ENCODE peak calls at places on chromosomes 6 and 20, in five cellular contexts. One of them, this sample, is unnamed.

GRCh38 chr6:2542858-2543218 is 207.9 kb downstream of the MYLK4 start:
- DNase-seq in GM23248: peak; percentile 30
- DNase-seq in PC-3: peak; percentile 54
- DNase-seq in MM.1S: peak; percentile 97
- DNase-seq in HCT116: no peak
- DNase-seq in this sample: peak; percentile 77

GRCh38 chr20:62404761-62405107 is 2.4 kb downstream of the CABLES2 start:
- DNase-seq in GM23248: no peak
- DNase-seq in PC-3: no peak
- DNase-seq in MM.1S: no peak
- DNase-seq in HCT116: no peak
- DNase-seq in this sample: no peak

GRCh38 chr6:7691675-7692452 is 34.0 kb upstream of the BMP6 start:
- DNase-seq in GM23248: peak; percentile 88
- DNase-seq in PC-3: peak; percentile 91
- DNase-seq in MM.1S: no peak
- DNase-seq in HCT116: peak; percentile 71
- DNase-seq in this sample: peak; percentile 76

GRCh38 chr20:18224968-18225568 is 63.3 kb upstream of the ZNF133 start:
- DNase-seq in GM23248: peak; percentile 87
- DNase-seq in PC-3: peak; percentile 82
- DNase-seq in MM.1S: no peak
- DNase-seq in HCT116: peak; percentile 12
- DNase-seq in this sample: peak; percentile 61

GRCh38 chr6:147087641-147088040 is 116.6 kb upstream of the STXBP5 start:
- DNase-seq in GM23248: no peak
- DNase-seq in PC-3: no peak
- DNase-seq in MM.1S: no peak
- DNase-seq in HCT116: no peak
- DNase-seq in this sample: no peak

GRCh38 chr20:32443386-32443974 is 85.3 kb downstream of the ASXL1 start:
- DNase-seq in GM23248: no peak
- DNase-seq in PC-3: no peak
- DNase-seq in MM.1S: no peak
- DNase-seq in HCT116: no peak
- DNase-seq in this sample: peak; percentile 26

GRCh38 chr6:140225587-140226438 is 851.4 kb upstream of the CITED2 start:
- DNase-seq in GM23248: peak; percentile 58
- DNase-seq in PC-3: peak; percentile 11
- DNase-seq in MM.1S: no peak
- DNase-seq in HCT116: no peak
- DNase-seq in this sample: no peak

GRCh38 chr6:44051516-44051915 is 75.7 kb downstream of the MRPL14 start:
- DNase-seq in GM23248: peak; percentile 87
- DNase-seq in PC-3: peak; percentile 76
- DNase-seq in MM.1S: no peak
- DNase-seq in HCT116: no peak
- DNase-seq in this sample: peak; percentile 64

GRCh38 chr6:142918339-142919042 is 26.5 kb downstream of the HIVEP2 start:
- DNase-seq in GM23248: no peak
- DNase-seq in PC-3: no peak
- DNase-seq in MM.1S: no peak
- DNase-seq in HCT116: no peak
- DNase-seq in this sample: no peak

GRCh38 chr20:10551732-10552724 is 116.9 kb downstream of the SLX4IP start:
- DNase-seq in GM23248: no peak
- DNase-seq in PC-3: no peak
- DNase-seq in MM.1S: no peak
- DNase-seq in HCT116: no peak
- DNase-seq in this sample: no peak

GRCh38 chr6:30074331-30075093 is 1.1 kb downstream of the RNF39 start:
- DNase-seq in GM23248: peak; percentile 26
- DNase-seq in PC-3: peak; percentile 8
- DNase-seq in MM.1S: no peak
- DNase-seq in HCT116: no peak
- DNase-seq in this sample: peak; percentile 51

GRCh38 chr6:139308284-139308916 is 16.6 kb upstream of the TXLNB start:
- DNase-seq in GM23248: peak; percentile 37
- DNase-seq in PC-3: peak; percentile 13
- DNase-seq in MM.1S: no peak
- DNase-seq in HCT116: no peak
- DNase-seq in this sample: no peak

GRCh38 chr6:4884646-4885427 is 108.6 kb downstream of the CDYL start:
- DNase-seq in GM23248: no peak
- DNase-seq in PC-3: no peak
- DNase-seq in MM.1S: no peak
- DNase-seq in HCT116: no peak
- DNase-seq in this sample: no peak

GRCh38 chr6:36141091-36141490 is 10.8 kb downstream of the MAPK13 start:
- DNase-seq in GM23248: no peak
- DNase-seq in PC-3: no peak
- DNase-seq in MM.1S: no peak
- DNase-seq in HCT116: no peak
- DNase-seq in this sample: no peak

GRCh38 chr6:26475823-26476729 is 18.3 kb downstream of the BTN2A1 start:
- DNase-seq in GM23248: peak; percentile 53
- DNase-seq in PC-3: peak; percentile 59
- DNase-seq in MM.1S: no peak
- DNase-seq in HCT116: no peak
- DNase-seq in this sample: no peak

GRCh38 chr20:40207618-40208017 is 481.4 kb downstream of the MAFB start:
- DNase-seq in GM23248: no peak
- DNase-seq in PC-3: no peak
- DNase-seq in MM.1S: no peak
- DNase-seq in HCT116: no peak
- DNase-seq in this sample: no peak

GRCh38 chr6:137709424-137710281 is 157.4 kb upstream of the TNFAIP3 start:
- DNase-seq in GM23248: peak; percentile 83
- DNase-seq in PC-3: peak; percentile 89
- DNase-seq in MM.1S: no peak
- DNase-seq in HCT116: no peak
- DNase-seq in this sample: no peak

GRCh38 chr6:122491915-122492537 is 20.4 kb upstream of the SERINC1 start:
- DNase-seq in GM23248: peak; percentile 81
- DNase-seq in PC-3: peak; percentile 80
- DNase-seq in MM.1S: peak; percentile 71
- DNase-seq in HCT116: peak; percentile 62
- DNase-seq in this sample: peak; percentile 73

GRCh38 chr20:60851826-60852704 is 400.0 kb upstream of the CDH4 start:
- DNase-seq in GM23248: no peak
- DNase-seq in PC-3: no peak
- DNase-seq in MM.1S: peak; percentile 37
- DNase-seq in HCT116: no peak
- DNase-seq in this sample: peak; percentile 51

GRCh38 chr6:131061041-131061770 is 1.8 kb downstream of the EPB41L2 start:
- DNase-seq in GM23248: peak; percentile 63
- DNase-seq in PC-3: peak; percentile 26
- DNase-seq in MM.1S: no peak
- DNase-seq in HCT116: no peak
- DNase-seq in this sample: peak; percentile 11

GRCh38 chr6:134564705-134565104 is 246.8 kb upstream of the SGK1 start:
- DNase-seq in GM23248: no peak
- DNase-seq in PC-3: no peak
- DNase-seq in MM.1S: no peak
- DNase-seq in HCT116: no peak
- DNase-seq in this sample: no peak

GRCh38 chr6:6351626-6352025 is 31.2 kb upstream of the F13A1 start:
- DNase-seq in GM23248: no peak
- DNase-seq in PC-3: peak; percentile 25
- DNase-seq in MM.1S: no peak
- DNase-seq in HCT116: no peak
- DNase-seq in this sample: no peak

GRCh38 chr6:93403390-93403789 is 16.0 kb downstream of the EPHA7 start:
- DNase-seq in GM23248: no peak
- DNase-seq in PC-3: no peak
- DNase-seq in MM.1S: no peak
- DNase-seq in HCT116: no peak
- DNase-seq in this sample: no peak

GRCh38 chr20:38730989-38731737 is 6.9 kb downstream of the SLC32A1 start:
- DNase-seq in GM23248: peak; percentile 55
- DNase-seq in PC-3: peak; percentile 66
- DNase-seq in MM.1S: peak; percentile 77
- DNase-seq in HCT116: peak; percentile 73
- DNase-seq in this sample: peak; percentile 73

GRCh38 chr20:40090236-40090635 is 598.8 kb downstream of the MAFB start:
- DNase-seq in GM23248: peak; percentile 30
- DNase-seq in PC-3: no peak
- DNase-seq in MM.1S: no peak
- DNase-seq in HCT116: no peak
- DNase-seq in this sample: no peak

GRCh38 chr6:743320-744096 is 50.6 kb upstream of the EXOC2 start:
- DNase-seq in GM23248: no peak
- DNase-seq in PC-3: no peak
- DNase-seq in MM.1S: no peak
- DNase-seq in HCT116: no peak
- DNase-seq in this sample: no peak

GRCh38 chr6:56145616-56146015 is 101.8 kb downstream of the COL21A1 start:
- DNase-seq in GM23248: peak; percentile 28
- DNase-seq in PC-3: no peak
- DNase-seq in MM.1S: no peak
- DNase-seq in HCT116: no peak
- DNase-seq in this sample: no peak

GRCh38 chr20:47541355-47541922 is 39.8 kb downstream of the NCOA3 start:
- DNase-seq in GM23248: no peak
- DNase-seq in PC-3: no peak
- DNase-seq in MM.1S: no peak
- DNase-seq in HCT116: no peak
- DNase-seq in this sample: no peak

GRCh38 chr20:34070079-34070439 is 42.0 kb downstream of the EIF2S2 start:
- DNase-seq in GM23248: no peak
- DNase-seq in PC-3: no peak
- DNase-seq in MM.1S: no peak
- DNase-seq in HCT116: no peak
- DNase-seq in this sample: no peak

GRCh38 chr20:34074101-34074760 is 37.8 kb downstream of the EIF2S2 start:
- DNase-seq in GM23248: peak; percentile 68
- DNase-seq in PC-3: peak; percentile 40
- DNase-seq in MM.1S: no peak
- DNase-seq in HCT116: no peak
- DNase-seq in this sample: no peak

GRCh38 chr20:34072076-34072475 is 40.0 kb downstream of the EIF2S2 start:
- DNase-seq in GM23248: no peak
- DNase-seq in PC-3: no peak
- DNase-seq in MM.1S: no peak
- DNase-seq in HCT116: no peak
- DNase-seq in this sample: no peak

GRCh38 chr20:34075647-34076046 is 36.4 kb downstream of the EIF2S2 start:
- DNase-seq in GM23248: no peak
- DNase-seq in PC-3: no peak
- DNase-seq in MM.1S: no peak
- DNase-seq in HCT116: no peak
- DNase-seq in this sample: no peak

GRCh38 chr20:34072778-34073177 is 39.3 kb downstream of the EIF2S2 start:
- DNase-seq in GM23248: no peak
- DNase-seq in PC-3: no peak
- DNase-seq in MM.1S: no peak
- DNase-seq in HCT116: no peak
- DNase-seq in this sample: no peak
- H4K20me1 ChIP-seq in GM23248: no peaks in the 10 kb centered on the region
- H4K20me1 ChIP-seq in PC-3: peaks cover 18% of the 10 kb centered on the region
- H4K20me1 ChIP-seq in MM.1S: peaks cover 13% of the 10 kb centered on the region
- H4K20me1 ChIP-seq in HCT116: peaks cover 3% of the 10 kb centered on the region
- H4K20me1 ChIP-seq in this sample: peaks cover 47% of the 10 kb centered on the region

GRCh38 chr6:88499436-88499835 is 333.3 kb upstream of the CNR1 start:
- DNase-seq in GM23248: no peak
- DNase-seq in PC-3: no peak
- DNase-seq in MM.1S: no peak
- DNase-seq in HCT116: no peak
- DNase-seq in this sample: no peak
- TF ChIP-seq EZH2phosphoT487 in GM23248: no peak
- TF ChIP-seq EZH2phosphoT487 in PC-3: no peak
- TF ChIP-seq EZH2phosphoT487 in MM.1S: no peak
- TF ChIP-seq EZH2phosphoT487 in HCT116: no peak
- TF ChIP-seq EZH2phosphoT487 in this sample: no peak

GRCh38 chr20:51600950-51601349 is 58.4 kb upstream of the NFATC2 start:
- DNase-seq in GM23248: no peak
- DNase-seq in PC-3: no peak
- DNase-seq in MM.1S: no peak
- DNase-seq in HCT116: no peak
- DNase-seq in this sample: no peak

GRCh38 chr20:51602131-51602530 is 59.6 kb upstream of the NFATC2 start:
- DNase-seq in GM23248: no peak
- DNase-seq in PC-3: no peak
- DNase-seq in MM.1S: no peak
- DNase-seq in HCT116: no peak
- DNase-seq in this sample: no peak

GRCh38 chr20:51607170-51607569 is 64.7 kb upstream of the NFATC2 start:
- DNase-seq in GM23248: no peak
- DNase-seq in PC-3: no peak
- DNase-seq in MM.1S: no peak
- DNase-seq in HCT116: no peak
- DNase-seq in this sample: no peak

GRCh38 chr20:51608060-51608459 is 65.5 kb upstream of the NFATC2 start:
- DNase-seq in GM23248: no peak
- DNase-seq in PC-3: no peak
- DNase-seq in MM.1S: no peak
- DNase-seq in HCT116: no peak
- DNase-seq in this sample: no peak

DNA sequence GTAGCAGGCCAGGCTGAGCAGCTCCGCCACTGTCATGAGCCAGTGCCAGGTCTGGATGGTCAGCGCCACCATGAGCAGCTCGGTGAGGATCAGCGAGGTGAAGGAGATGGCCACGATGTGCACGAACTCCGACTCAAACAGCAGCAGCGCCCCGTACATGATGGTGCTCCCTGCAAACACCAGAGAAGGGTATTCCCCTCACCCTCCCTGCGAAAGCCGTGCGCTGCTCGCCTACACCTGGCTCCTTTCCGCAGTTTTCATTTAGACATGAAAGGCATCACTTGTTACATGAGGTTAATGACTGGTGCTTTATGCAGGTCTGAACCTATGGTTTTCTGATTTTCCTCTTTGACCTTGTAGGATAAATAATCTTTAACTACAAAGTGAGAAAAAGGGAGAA is 62.3 kb upstream of the NFATC2 start:
- DNase-seq in GM23248: no peak
- DNase-seq in PC-3: no peak
- DNase-seq in MM.1S: no peak
- DNase-seq in HCT116: no peak
- DNase-seq in this sample: no peak
- H3K4me2 ChIP-seq in GM23248: no peak overlapping the region
- H3K4me2 ChIP-seq in PC-3: no peak overlapping the region
- H3K4me2 ChIP-seq in MM.1S: no peak overlapping the region
- H3K4me2 ChIP-seq in HCT116: no peak overlapping the region
- H3K4me2 ChIP-seq in this sample: no peak overlapping the region

DNA sequence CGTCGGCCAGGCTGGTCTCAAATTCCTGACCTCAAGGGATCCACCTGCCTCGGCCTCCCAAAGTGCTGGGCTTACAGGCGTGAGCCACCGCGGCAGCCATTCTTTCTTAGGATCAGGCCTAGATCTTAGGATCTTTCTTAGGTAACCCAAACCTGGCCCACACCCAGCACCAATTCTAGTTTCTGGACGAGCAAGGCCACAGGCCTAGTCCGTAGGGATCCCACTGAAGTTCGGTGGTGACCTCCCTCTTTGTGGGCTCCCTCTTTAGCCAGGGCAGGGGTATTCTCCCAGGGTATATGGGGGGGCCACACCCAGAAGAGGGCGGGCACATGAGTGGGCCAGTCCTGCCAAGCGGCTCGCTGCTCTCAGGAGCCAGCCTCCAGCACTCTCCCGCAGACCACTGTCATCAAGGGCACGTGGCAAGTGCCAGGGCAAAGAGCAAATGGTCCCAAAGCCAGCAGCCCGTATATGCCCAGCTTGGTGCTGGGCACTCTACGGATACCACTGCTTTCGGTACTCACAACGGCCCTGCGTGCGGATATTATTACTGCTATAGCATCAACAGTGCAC is 6.5 kb downstream of the PXDC1 start:
- DNase-seq in GM23248: peak; percentile 41
- DNase-seq in PC-3: no peak
- DNase-seq in MM.1S: no peak
- DNase-seq in HCT116: no peak
- DNase-seq in this sample: no peak
- H4K20me1 ChIP-seq in GM23248: peaks cover 21% of the 10 kb centered on the region
- H4K20me1 ChIP-seq in PC-3: peaks cover 23% of the 10 kb centered on the region
- H4K20me1 ChIP-seq in MM.1S: no peaks in the 10 kb centered on the region
- H4K20me1 ChIP-seq in HCT116: no peaks in the 10 kb centered on the region
- H4K20me1 ChIP-seq in this sample: peaks cover 80% of the 10 kb centered on the region

This sample was measured in hepatocyte.